ENCODE peak calls at places on chromosomes 6 and 20, in five cellular contexts. K is NCI-H1105, D is pancreas, G is lower lobe of right lung, S is amygdala. C is an unnamed sample.

GRCh38 chr6:85754894-85755293 is 112.2 kb upstream of the SYNCRIP start:
- DNase-seq in K (no peak), D (no peak), G (no peak), S (no peak), C (peak; percentile 39)

GRCh38 chr6:157110620-157111019 is 212.7 kb downstream of the TMEM242 start:
- DNase-seq in K (no peak), D (no peak), G (no peak), S (no peak), C (no peak)

GRCh38 chr6:83824388-83824801 is 28.8 kb upstream of the RIPPLY2 start:
- DNase-seq in K (no peak), D (no peak), G (no peak), S (no peak), C (no peak)

GRCh38 chr20:41214202-41214601 is 76.9 kb downstream of the PLCG1 start:
- DNase-seq in K (no peak), D (no peak), G (no peak), S (no peak), C (no peak)

GRCh38 chr6:36660771-36661471 is 17.6 kb upstream of the CDKN1A start:
- DNase-seq in K (no peak), D (peak; percentile 55), G (peak; percentile 79), S (peak; percentile 5), C (no peak)

GRCh38 chr6:190596-191395 is 101.5 kb upstream of the DUSP22 start:
- DNase-seq in K (no peak), D (no peak), G (peak; percentile 22), S (no peak), C (peak; percentile 57)

GRCh38 chr20:59120491-59120890 is 43.1 kb upstream of the ZNF831 start:
- DNase-seq in K (no peak), D (no peak), G (no peak), S (no peak), C (no peak)

GRCh38 chr6:25061289-25061945 is 125.7 kb upstream of the RIPOR2 start:
- DNase-seq in K (no peak), D (no peak), G (no peak), S (no peak), C (no peak)

GRCh38 chr20:18783385-18783959 is 30.1 kb upstream of the SCP2D1 start:
- DNase-seq in K (no peak), D (no peak), G (no peak), S (no peak), C (no peak)

GRCh38 chr6:41371461-41371991 is 36.1 kb downstream of the NCR2 start:
- DNase-seq in K (no peak), D (no peak), G (no peak), S (no peak), C (peak; percentile 63)

GRCh38 chr6:16851044-16851540 is 89.8 kb upstream of the ATXN1 start:
- DNase-seq in K (no peak), D (no peak), G (no peak), S (no peak), C (no peak)

GRCh38 chr6:85408039-85408438 is 41.8 kb upstream of the NT5E start:
- DNase-seq in K (no peak), D (no peak), G (no peak), S (no peak), C (no peak)

GRCh38 chr20:25314497-25315417 is 66.9 kb downstream of the PYGB start:
- DNase-seq in K (no peak), D (peak; percentile 7), G (peak; percentile 33), S (no peak), C (no peak)

GRCh38 chr6:71478834-71479541 is 190.4 kb downstream of the OGFRL1 start:
- DNase-seq in K (no peak), D (no peak), G (no peak), S (no peak), C (no peak)

GRCh38 chr6:84801250-84801649 is 36.9 kb upstream of the TBX18 start:
- DNase-seq in K (no peak), D (no peak), G (no peak), S (no peak), C (no peak)

GRCh38 chr6:165231581-165232276 is 77.7 kb downstream of the C6orf118 start:
- DNase-seq in K (peak; percentile 61), D (no peak), G (no peak), S (no peak), C (peak; percentile 42)

GRCh38 chr6:40436685-40437604 is 150.2 kb downstream of the LRFN2 start:
- DNase-seq in K (peak; percentile 27), D (no peak), G (no peak), S (no peak), C (no peak)

GRCh38 chr6:106100755-106101154 is 14.6 kb downstream of the PRDM1 start:
- DNase-seq in K (no peak), D (no peak), G (no peak), S (no peak), C (no peak)

GRCh38 chr6:99568103-99568933 is at the start of gene CCNC:
- DNase-seq in K (peak; percentile 92), D (peak; percentile 92), G (peak; percentile 94), S (peak; percentile 73), C (peak; percentile 51)

GRCh38 chr20:12207875-12208274 is 290.2 kb downstream of the BTBD3 start:
- DNase-seq in K (no peak), D (peak; percentile 22), G (no peak), S (no peak), C (peak; percentile 48)

GRCh38 chr20:62149532-62150235 is 6.1 kb downstream of the SS18L1 start:
- DNase-seq in K (no peak), D (no peak), G (no peak), S (no peak), C (no peak)

GRCh38 chr6:5712349-5713215 is 294.1 kb downstream of the NRN1 start:
- DNase-seq in K (no peak), D (no peak), G (no peak), S (no peak), C (no peak)

GRCh38 chr6:152954443-152954842 is 28.4 kb downstream of the FBXO5 start:
- DNase-seq in K (no peak), D (no peak), G (no peak), S (no peak), C (no peak)

GRCh38 chr20:1185781-1186334 is 1.1 kb upstream of the TMEM74B start:
- DNase-seq in K (peak; percentile 27), D (peak; percentile 35), G (peak; percentile 67), S (no peak), C (peak; percentile 57)

GRCh38 chr6:37624606-37625574 is 72.8 kb downstream of the MDGA1 start:
- DNase-seq in K (peak; percentile 72), D (peak; percentile 53), G (peak; percentile 81), S (no peak), C (peak; percentile 25)

GRCh38 chr20:59816146-59816743 is 117.2 kb downstream of the SYCP2 start:
- DNase-seq in K (no peak), D (no peak), G (no peak), S (no peak), C (no peak)

GRCh38 chr20:14582855-14583254 is 245.4 kb upstream of the FLRT3 start:
- DNase-seq in K (no peak), D (no peak), G (no peak), S (no peak), C (no peak)

GRCh38 chr20:23251779-23252178 is 98.8 kb upstream of the NXT1 start:
- DNase-seq in K (no peak), D (no peak), G (no peak), S (no peak), C (no peak)